ENCODE peak calls at places on chromosomes 12 and 14, in four cellular contexts. One of them, this sample, is unnamed.

GRCh38 chr12:63036216-63036973 is 101.4 kb upstream of the PPM1H start:
- DNase-seq in H9: no peak
- DNase-seq in mammary epithelial cell: no peak
- DNase-seq in left ventricle myocardium inferior: no peak
- DNase-seq in this sample: no peak

GRCh38 chr14:54784060-54784459 is 118.6 kb downstream of the GCH1 start:
- DNase-seq in H9: no peak
- DNase-seq in mammary epithelial cell: no peak
- DNase-seq in left ventricle myocardium inferior: peak; percentile 70
- DNase-seq in this sample: no peak

GRCh38 chr12:125549836-125550235 is 484.6 kb downstream of the AACS start:
- DNase-seq in H9: peak; percentile 54
- DNase-seq in mammary epithelial cell: no peak
- DNase-seq in left ventricle myocardium inferior: no peak
- DNase-seq in this sample: no peak

GRCh38 chr12:91774471-91774921 is 371.1 kb downstream of the BTG1 start:
- DNase-seq in H9: no peak
- DNase-seq in mammary epithelial cell: peak; percentile 49
- DNase-seq in left ventricle myocardium inferior: no peak
- DNase-seq in this sample: peak; percentile 54

GRCh38 chr14:82657186-82657675 is 1123.6 kb upstream of the SEL1L start:
- DNase-seq in H9: no peak
- DNase-seq in mammary epithelial cell: no peak
- DNase-seq in left ventricle myocardium inferior: no peak
- DNase-seq in this sample: peak; percentile 50

GRCh38 chr12:95545731-95546490 is 5.4 kb downstream of the USP44 start:
- DNase-seq in H9: no peak
- DNase-seq in mammary epithelial cell: no peak
- DNase-seq in left ventricle myocardium inferior: no peak
- DNase-seq in this sample: no peak

GRCh38 chr12:25692115-25693035 is 139.3 kb upstream of the LMNTD1 start:
- DNase-seq in H9: no peak
- DNase-seq in mammary epithelial cell: no peak
- DNase-seq in left ventricle myocardium inferior: no peak
- DNase-seq in this sample: no peak

GRCh38 chr12:105561981-105562726 is 231.7 kb downstream of the C12orf75 start:
- DNase-seq in H9: peak; percentile 68
- DNase-seq in mammary epithelial cell: peak; percentile 76
- DNase-seq in left ventricle myocardium inferior: peak; percentile 30
- DNase-seq in this sample: peak; percentile 94

GRCh38 chr12:83823386-83824045 is 1089.1 kb downstream of the SLC6A15 start:
- DNase-seq in H9: peak; percentile 97
- DNase-seq in mammary epithelial cell: peak; percentile 49
- DNase-seq in left ventricle myocardium inferior: no peak
- DNase-seq in this sample: peak; percentile 53

GRCh38 chr12:65598688-65599087 is 225.6 kb upstream of the HMGA2 start:
- DNase-seq in H9: no peak
- DNase-seq in mammary epithelial cell: no peak
- DNase-seq in left ventricle myocardium inferior: no peak
- DNase-seq in this sample: no peak

GRCh38 chr12:67650528-67651379 is 2.2 kb downstream of the DYRK2 start:
- DNase-seq in H9: no peak
- DNase-seq in mammary epithelial cell: no peak
- DNase-seq in left ventricle myocardium inferior: no peak
- DNase-seq in this sample: peak; percentile 17

GRCh38 chr14:104927432-104927816 is 2.7 kb downstream of the PLD4 start:
- DNase-seq in H9: no peak
- DNase-seq in mammary epithelial cell: no peak
- DNase-seq in left ventricle myocardium inferior: peak; percentile 6
- DNase-seq in this sample: no peak

GRCh38 chr14:104925941-104926609 is 1.4 kb downstream of the PLD4 start:
- DNase-seq in H9: no peak
- DNase-seq in mammary epithelial cell: no peak
- DNase-seq in left ventricle myocardium inferior: no peak
- DNase-seq in this sample: no peak

GRCh38 chr14:104927901-104928300 is 3.2 kb downstream of the PLD4 start:
- DNase-seq in H9: no peak
- DNase-seq in mammary epithelial cell: no peak
- DNase-seq in left ventricle myocardium inferior: peak; percentile 12
- DNase-seq in this sample: no peak

GRCh38 chr14:104925214-104925899 is 678 bp downstream of the PLD4 start:
- DNase-seq in H9: no peak
- DNase-seq in mammary epithelial cell: no peak
- DNase-seq in left ventricle myocardium inferior: no peak
- DNase-seq in this sample: no peak

GRCh38 chr14:104926619-104927431 is 2.1 kb downstream of the PLD4 start:
- DNase-seq in H9: no peak
- DNase-seq in mammary epithelial cell: no peak
- DNase-seq in left ventricle myocardium inferior: peak; percentile 9
- DNase-seq in this sample: no peak
- H3K4me1 ChIP-seq in H9: no peaks in the 10 kb centered on the region
- H3K4me1 ChIP-seq in mammary epithelial cell: no peaks in the 10 kb centered on the region
- H3K4me1 ChIP-seq in left ventricle myocardium inferior: peaks cover 2% of the 10 kb centered on the region
- H3K4me1 ChIP-seq in this sample: no peaks in the 10 kb centered on the region

GRCh38 chr14:89015016-89015415 is 190.6 kb downstream of the TTC8 start:
- DNase-seq in H9: no peak
- DNase-seq in mammary epithelial cell: no peak
- DNase-seq in left ventricle myocardium inferior: no peak
- DNase-seq in this sample: no peak
- TF ChIP-seq CTCF in H9: peak; percentile 30
- TF ChIP-seq CTCF in mammary epithelial cell: peak; percentile 23
- TF ChIP-seq CTCF in left ventricle myocardium inferior: no peak
- TF ChIP-seq CTCF in this sample: peak; percentile 53

GRCh38 chr14:101823081-101823480 is 61.6 kb downstream of the PPP2R5C start:
- DNase-seq in H9: no peak
- DNase-seq in mammary epithelial cell: no peak
- DNase-seq in left ventricle myocardium inferior: no peak
- DNase-seq in this sample: no peak

GRCh38 chr14:101821528-101821927 is 60.0 kb downstream of the PPP2R5C start:
- DNase-seq in H9: no peak
- DNase-seq in mammary epithelial cell: no peak
- DNase-seq in left ventricle myocardium inferior: no peak
- DNase-seq in this sample: no peak

GRCh38 chr14:101824339-101824727 is 62.8 kb downstream of the PPP2R5C start:
- DNase-seq in H9: no peak
- DNase-seq in mammary epithelial cell: no peak
- DNase-seq in left ventricle myocardium inferior: no peak
- DNase-seq in this sample: no peak

GRCh38 chr14:101825797-101826196 is 64.3 kb downstream of the PPP2R5C start:
- DNase-seq in H9: no peak
- DNase-seq in mammary epithelial cell: no peak
- DNase-seq in left ventricle myocardium inferior: no peak
- DNase-seq in this sample: no peak

GRCh38 chr14:101823511-101824120 is 62.1 kb downstream of the PPP2R5C start:
- DNase-seq in H9: no peak
- DNase-seq in mammary epithelial cell: no peak
- DNase-seq in left ventricle myocardium inferior: no peak
- DNase-seq in this sample: no peak
- H3K27ac ChIP-seq in H9: no peak overlapping the region
- H3K27ac ChIP-seq in mammary epithelial cell: no peak overlapping the region
- H3K27ac ChIP-seq in left ventricle myocardium inferior: peak overlapping the region; percentile 78
- H3K27ac ChIP-seq in this sample: no peak overlapping the region

GRCh38 chr12:56522486-56523193 is 1.0 kb downstream of the RBMS2 start:
- DNase-seq in H9: no peak
- DNase-seq in mammary epithelial cell: peak; percentile 24
- DNase-seq in left ventricle myocardium inferior: no peak
- DNase-seq in this sample: no peak
- H3K4me1 ChIP-seq in H9: no peaks in the 10 kb centered on the region
- H3K4me1 ChIP-seq in mammary epithelial cell: peaks cover 50% of the 10 kb centered on the region
- H3K4me1 ChIP-seq in left ventricle myocardium inferior: peaks cover 86% of the 10 kb centered on the region
- H3K4me1 ChIP-seq in this sample: peaks cover 33% of the 10 kb centered on the region

GRCh38 chr14:52729925-52730707 is at the start of gene STYX:
- DNase-seq in H9: peak; percentile 100
- DNase-seq in mammary epithelial cell: peak; percentile 99
- DNase-seq in left ventricle myocardium inferior: peak; percentile 99
- DNase-seq in this sample: peak; percentile 90
- TF ChIP-seq CTCF in H9: no peak
- TF ChIP-seq CTCF in mammary epithelial cell: peak; percentile 15
- TF ChIP-seq CTCF in left ventricle myocardium inferior: peak; percentile 47
- TF ChIP-seq CTCF in this sample: peak; percentile 32

DNA sequence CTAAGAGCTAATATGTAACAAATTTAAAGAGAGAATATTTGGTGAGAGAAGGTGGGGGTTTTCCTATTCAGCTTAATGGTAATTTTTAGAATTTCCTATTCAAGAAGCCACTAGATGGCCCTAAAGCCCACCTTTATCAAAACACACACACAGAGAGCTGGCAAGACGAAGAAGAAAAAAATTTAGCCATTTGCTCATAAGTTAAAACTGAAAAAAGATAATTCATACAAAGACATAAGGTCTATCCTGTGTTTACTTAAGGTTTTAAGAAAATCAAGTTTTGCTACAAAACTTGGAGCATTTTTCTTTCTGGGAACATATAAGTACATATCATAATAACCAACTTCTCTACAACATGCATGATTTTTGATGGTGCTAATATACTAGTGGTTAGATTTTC is 46.8 kb upstream of the PCED1B start:
- DNase-seq in H9: no peak
- DNase-seq in mammary epithelial cell: peak; percentile 55
- DNase-seq in left ventricle myocardium inferior: no peak
- DNase-seq in this sample: peak; percentile 56
- H3K27ac ChIP-seq in H9: no peak overlapping the region
- H3K27ac ChIP-seq in mammary epithelial cell: no peak overlapping the region
- H3K27ac ChIP-seq in left ventricle myocardium inferior: no peak overlapping the region
- H3K27ac ChIP-seq in this sample: no peak overlapping the region

GRCh38 chr14:59253527-59253926 is 65.1 kb downstream of the DAAM1 start:
- DNase-seq in H9: no peak
- DNase-seq in mammary epithelial cell: no peak
- DNase-seq in left ventricle myocardium inferior: no peak
- DNase-seq in this sample: no peak

GRCh38 chr14:59254911-59255545 is 66.6 kb downstream of the DAAM1 start:
- DNase-seq in H9: no peak
- DNase-seq in mammary epithelial cell: no peak
- DNase-seq in left ventricle myocardium inferior: no peak
- DNase-seq in this sample: no peak

GRCh38 chr14:59254146-59254910 is 65.9 kb downstream of the DAAM1 start:
- DNase-seq in H9: no peak
- DNase-seq in mammary epithelial cell: peak; percentile 78
- DNase-seq in left ventricle myocardium inferior: peak; percentile 74
- DNase-seq in this sample: peak; percentile 46

GRCh38 chr14:59251811-59252771 is 63.6 kb downstream of the DAAM1 start:
- DNase-seq in H9: no peak
- DNase-seq in mammary epithelial cell: no peak
- DNase-seq in left ventricle myocardium inferior: no peak
- DNase-seq in this sample: no peak

DNA sequence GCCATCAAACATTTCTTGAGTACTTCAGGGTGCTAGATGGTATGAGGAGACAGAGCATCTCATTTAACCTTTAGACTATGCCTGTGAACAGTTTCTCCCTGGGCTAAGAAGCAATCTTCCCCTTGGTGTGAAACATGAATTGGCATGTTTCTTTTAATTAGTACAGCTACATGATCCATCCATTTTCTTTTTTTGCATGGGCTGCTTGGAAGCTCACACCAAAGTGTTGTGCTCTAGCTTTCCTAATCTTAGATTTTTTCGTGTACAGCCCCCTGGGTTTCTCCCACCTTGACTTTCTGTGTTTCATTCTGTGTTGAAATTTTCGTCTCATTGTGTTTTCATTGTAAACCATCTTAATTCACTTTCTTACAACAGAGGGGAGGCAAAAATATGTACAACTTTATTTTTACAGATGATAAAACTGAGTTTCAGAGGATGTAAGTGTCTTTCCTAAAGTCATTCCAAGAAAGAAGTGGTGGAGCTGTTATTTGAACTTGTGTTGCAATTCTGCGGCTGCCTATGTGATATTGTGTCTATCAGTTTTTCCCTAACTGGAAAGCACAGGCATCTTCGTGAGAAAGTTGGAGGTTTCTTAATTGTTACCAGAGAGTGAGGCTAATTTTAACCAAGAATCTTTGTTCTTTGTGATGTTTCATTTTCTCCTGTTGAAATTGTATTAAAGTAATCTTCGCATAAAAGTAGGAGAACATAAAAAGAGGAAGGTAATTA is 64.5 kb downstream of the DAAM1 start:
- DNase-seq in H9: no peak
- DNase-seq in mammary epithelial cell: no peak
- DNase-seq in left ventricle myocardium inferior: no peak
- DNase-seq in this sample: no peak
- H3K4me1 ChIP-seq in H9: peaks cover 14% of the 10 kb centered on the region
- H3K4me1 ChIP-seq in mammary epithelial cell: peaks cover 16% of the 10 kb centered on the region
- H3K4me1 ChIP-seq in left ventricle myocardium inferior: peaks cover 98% of the 10 kb centered on the region
- H3K4me1 ChIP-seq in this sample: peaks cover 2% of the 10 kb centered on the region

DNA sequence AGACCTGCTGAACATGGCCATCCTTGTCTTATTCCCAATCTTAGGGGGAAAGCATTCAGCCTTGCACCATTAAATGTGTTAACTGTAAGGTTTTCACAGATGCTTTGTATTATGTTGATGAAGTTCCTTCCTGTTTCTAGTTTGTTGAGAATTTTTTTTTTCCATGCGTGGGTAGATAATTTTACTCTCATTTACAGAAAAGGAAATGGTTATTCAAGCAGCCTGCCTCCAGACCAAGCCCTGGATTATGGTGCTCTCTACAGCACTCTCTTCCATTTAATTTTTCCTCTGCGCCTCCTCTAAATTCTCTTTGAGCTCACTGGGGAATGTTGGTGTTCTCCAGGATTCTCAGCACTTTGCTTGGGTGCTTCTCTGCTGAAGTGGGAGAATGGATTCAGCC is 179.3 kb upstream of the PZP start:
- DNase-seq in H9: no peak
- DNase-seq in mammary epithelial cell: no peak
- DNase-seq in left ventricle myocardium inferior: no peak
- DNase-seq in this sample: no peak
- TF ChIP-seq CTCF in H9: no peak
- TF ChIP-seq CTCF in mammary epithelial cell: no peak
- TF ChIP-seq CTCF in left ventricle myocardium inferior: no peak
- TF ChIP-seq CTCF in this sample: no peak

GRCh38 chr12:15625075-15625474 is 164.1 kb downstream of the EPS8 start:
- DNase-seq in H9: no peak
- DNase-seq in mammary epithelial cell: no peak
- DNase-seq in left ventricle myocardium inferior: no peak
- DNase-seq in this sample: no peak

GRCh38 chr12:15620726-15621125 is 168.5 kb downstream of the EPS8 start:
- DNase-seq in H9: no peak
- DNase-seq in mammary epithelial cell: no peak
- DNase-seq in left ventricle myocardium inferior: no peak
- DNase-seq in this sample: no peak

DNA sequence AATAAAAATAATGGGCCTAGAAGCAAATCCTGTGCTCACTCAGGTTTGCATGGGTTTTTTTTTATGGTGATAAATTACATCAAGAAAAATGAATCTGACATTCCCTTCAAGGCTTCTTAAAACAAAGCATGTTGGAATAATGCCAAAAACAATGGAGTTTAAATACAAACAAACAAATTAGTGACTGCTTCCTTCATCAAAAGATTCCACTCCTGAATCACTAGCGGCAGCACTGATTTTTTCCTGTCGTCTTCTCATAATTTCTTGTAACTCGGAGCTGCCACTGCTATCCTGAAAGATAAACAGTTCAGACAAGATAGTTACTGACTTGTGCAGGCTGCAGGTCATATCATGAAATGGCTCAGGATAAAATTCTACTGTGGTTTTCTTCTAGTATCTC is 168.0 kb downstream of the EPS8 start:
- DNase-seq in H9: no peak
- DNase-seq in mammary epithelial cell: no peak
- DNase-seq in left ventricle myocardium inferior: no peak
- DNase-seq in this sample: no peak
- H3K27ac ChIP-seq in H9: no peak overlapping the region
- H3K27ac ChIP-seq in mammary epithelial cell: no peak overlapping the region
- H3K27ac ChIP-seq in left ventricle myocardium inferior: peak overlapping the region; percentile 50
- H3K27ac ChIP-seq in this sample: no peak overlapping the region

This sample was measured in foreskin keratinocyte.